ENCODE peak calls at places on chromosomes 4 and X, in eight cellular contexts. One of them, this sample, is unnamed.

GRCh38 chr4:10139518-10139917 is 22.9 kb upstream of the WDR1 start:
- DNase-seq in A549: no peak
- DNase-seq in H1: no peak
- DNase-seq in HCT116: no peak
- DNase-seq in WTC11: no peak
- DNase-seq in K562: no peak
- DNase-seq in endothelial cell of umbilical vein: no peak
- DNase-seq in HepG2: no peak
- DNase-seq in this sample: no peak

GRCh38 chr4:7196731-7197130 is 4.4 kb downstream of the SORCS2 start:
- DNase-seq in K562: no peak
- DNase-seq in HCT116: no peak
- DNase-seq in WTC11: no peak
- DNase-seq in A549: no peak
- DNase-seq in H1: no peak
- DNase-seq in endothelial cell of umbilical vein: no peak
- DNase-seq in HepG2: no peak
- DNase-seq in this sample: no peak

GRCh38 chrX:56786889-56787733 is 58.1 kb downstream of the NBDY start:
- DNase-seq in A549: no peak
- DNase-seq in endothelial cell of umbilical vein: no peak
- DNase-seq in HCT116: no peak
- DNase-seq in WTC11: no peak
- DNase-seq in HepG2: no peak
- DNase-seq in K562: no peak
- DNase-seq in H1: no peak
- DNase-seq in this sample: no peak

GRCh38 chr4:7295917-7296660 is 103.8 kb downstream of the SORCS2 start:
- DNase-seq in HepG2: no peak
- DNase-seq in WTC11: peak
- DNase-seq in A549: peak
- DNase-seq in H1: no peak
- DNase-seq in endothelial cell of umbilical vein: no peak
- DNase-seq in K562: peak
- DNase-seq in HCT116: peak
- DNase-seq in this sample: peak

GRCh38 chr4:150136481-150136880 is 58.2 kb downstream of the DCLK2 start:
- DNase-seq in A549: no peak
- DNase-seq in endothelial cell of umbilical vein: no peak
- DNase-seq in HCT116: no peak
- DNase-seq in H1: no peak
- DNase-seq in HepG2: no peak
- DNase-seq in WTC11: no peak
- DNase-seq in K562: no peak
- DNase-seq in this sample: no peak

GRCh38 chrX:15336023-15336413 is 695 bp upstream of the PIGA start:
- DNase-seq in endothelial cell of umbilical vein: peak
- DNase-seq in WTC11: peak
- DNase-seq in HepG2: no peak
- DNase-seq in A549: peak
- DNase-seq in HCT116: no peak
- DNase-seq in H1: no peak
- DNase-seq in K562: peak
- DNase-seq in this sample: peak

GRCh38 chr4:122118243-122118642 is 33.9 kb upstream of the BLTP1 start:
- DNase-seq in K562: peak
- DNase-seq in HepG2: no peak
- DNase-seq in HCT116: no peak
- DNase-seq in A549: no peak
- DNase-seq in H1: no peak
- DNase-seq in endothelial cell of umbilical vein: no peak
- DNase-seq in WTC11: no peak
- DNase-seq in this sample: no peak

GRCh38 chrX:78024349-78025108 is 55.1 kb upstream of the PGAM4 start:
- DNase-seq in HepG2: peak
- DNase-seq in WTC11: peak
- DNase-seq in H1: no peak
- DNase-seq in endothelial cell of umbilical vein: peak
- DNase-seq in HCT116: peak
- DNase-seq in K562: peak
- DNase-seq in A549: peak
- DNase-seq in this sample: peak

GRCh38 chr4:180028682-180029081 is 2214.5 kb upstream of the TENM3 start:
- DNase-seq in HCT116: peak
- DNase-seq in A549: peak
- DNase-seq in HepG2: peak
- DNase-seq in K562: no peak
- DNase-seq in WTC11: peak
- DNase-seq in H1: peak
- DNase-seq in endothelial cell of umbilical vein: no peak
- DNase-seq in this sample: peak

GRCh38 chr4:100372432-100372831 is 145.4 kb downstream of the EMCN start:
- DNase-seq in WTC11: peak
- DNase-seq in H1: no peak
- DNase-seq in HCT116: no peak
- DNase-seq in endothelial cell of umbilical vein: no peak
- DNase-seq in A549: peak
- DNase-seq in HepG2: peak
- DNase-seq in K562: no peak
- DNase-seq in this sample: peak

GRCh38 chr4:88858752-88859151 is 161.1 kb upstream of the NAP1L5 start:
- DNase-seq in WTC11: no peak
- DNase-seq in A549: no peak
- DNase-seq in H1: no peak
- DNase-seq in HepG2: no peak
- DNase-seq in K562: no peak
- DNase-seq in endothelial cell of umbilical vein: no peak
- DNase-seq in HCT116: no peak
- DNase-seq in this sample: peak

GRCh38 chr4:1578301-1578781 is 105.8 kb downstream of the FAM53A start:
- DNase-seq in H1: no peak
- DNase-seq in K562: no peak
- DNase-seq in HepG2: no peak
- DNase-seq in WTC11: peak
- DNase-seq in A549: no peak
- DNase-seq in endothelial cell of umbilical vein: no peak
- DNase-seq in HCT116: no peak
- DNase-seq in this sample: no peak

GRCh38 chr4:71186566-71187398 is 152.0 kb upstream of the SLC4A4 start:
- DNase-seq in WTC11: peak
- DNase-seq in K562: no peak
- DNase-seq in H1: no peak
- DNase-seq in HepG2: no peak
- DNase-seq in HCT116: no peak
- DNase-seq in endothelial cell of umbilical vein: peak
- DNase-seq in A549: peak
- DNase-seq in this sample: no peak

GRCh38 chr4:51998837-51999236 is 21.3 kb downstream of the LRRC66 start:
- DNase-seq in A549: no peak
- DNase-seq in HepG2: no peak
- DNase-seq in endothelial cell of umbilical vein: no peak
- DNase-seq in HCT116: no peak
- DNase-seq in WTC11: no peak
- DNase-seq in K562: no peak
- DNase-seq in H1: no peak
- DNase-seq in this sample: no peak
- TF ChIP-seq MAX in A549: no peak
- TF ChIP-seq MAX in HepG2: no peak
- TF ChIP-seq MAX in endothelial cell of umbilical vein: no peak
- TF ChIP-seq MAX in HCT116: no peak
- TF ChIP-seq MAX in WTC11: no peak
- TF ChIP-seq MAX in K562: no peak
- TF ChIP-seq MAX in H1: no peak
- TF ChIP-seq MAX in this sample: no peak

DNA sequence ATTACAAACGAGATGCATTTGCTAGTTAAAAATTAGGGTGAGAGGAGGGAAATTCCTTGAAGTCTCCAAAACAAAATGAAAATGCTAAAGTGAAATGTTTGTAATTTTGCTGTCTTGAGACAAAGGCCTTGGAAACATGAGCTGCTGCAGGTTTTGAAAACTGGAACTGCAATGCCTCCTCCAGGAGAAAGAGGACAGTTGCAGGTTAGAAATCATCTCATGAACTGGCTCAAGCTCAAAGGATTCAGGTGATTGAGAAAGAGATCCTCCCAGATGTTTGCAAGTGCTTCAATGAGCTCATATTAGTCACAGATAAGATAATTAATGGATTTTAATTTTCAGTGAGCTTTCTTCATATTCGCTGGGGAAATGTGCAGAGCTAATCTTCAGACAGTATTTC is 32.4 kb downstream of the SMPX start:
- DNase-seq in H1: no peak
- DNase-seq in WTC11: no peak
- DNase-seq in HCT116: peak
- DNase-seq in endothelial cell of umbilical vein: no peak
- DNase-seq in A549: peak
- DNase-seq in K562: peak
- DNase-seq in HepG2: peak
- DNase-seq in this sample: peak
- TF ChIP-seq CTCF in H1: peak
- TF ChIP-seq CTCF in WTC11: no peak
- TF ChIP-seq CTCF in HCT116: peak
- TF ChIP-seq CTCF in endothelial cell of umbilical vein: peak
- TF ChIP-seq CTCF in A549: peak
- TF ChIP-seq CTCF in K562: no peak
- TF ChIP-seq CTCF in HepG2: peak
- TF ChIP-seq CTCF in this sample: peak

DNA sequence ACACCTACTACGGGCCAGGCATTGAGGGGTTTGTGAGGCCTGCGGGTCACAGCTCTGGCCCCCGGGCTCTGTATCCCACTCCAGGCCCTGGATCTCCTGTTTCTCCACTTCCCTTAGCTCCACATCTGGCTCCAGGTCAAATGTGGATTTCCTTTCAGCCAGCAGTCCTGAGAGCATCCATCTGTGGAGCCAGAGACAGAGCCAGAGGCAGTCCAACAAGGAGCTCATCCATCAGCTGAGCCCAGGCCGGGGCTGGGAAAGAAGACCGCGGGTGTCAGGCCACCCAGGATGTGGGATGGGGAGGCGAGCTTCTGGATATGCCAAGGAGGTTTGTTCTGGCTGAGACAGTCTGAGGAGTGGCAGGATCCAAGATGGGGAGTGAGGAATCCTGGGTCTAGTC is 91.7 kb downstream of the EFNB1 start:
- DNase-seq in H1: no peak
- DNase-seq in endothelial cell of umbilical vein: no peak
- DNase-seq in K562: no peak
- DNase-seq in WTC11: no peak
- DNase-seq in HepG2: no peak
- DNase-seq in A549: no peak
- DNase-seq in HCT116: no peak
- DNase-seq in this sample: no peak
- TF ChIP-seq MAX in H1: no peak
- TF ChIP-seq MAX in endothelial cell of umbilical vein: no peak
- TF ChIP-seq MAX in K562: no peak
- TF ChIP-seq MAX in WTC11: no peak
- TF ChIP-seq MAX in HepG2: no peak
- TF ChIP-seq MAX in A549: no peak
- TF ChIP-seq MAX in HCT116: no peak
- TF ChIP-seq MAX in this sample: no peak

GRCh38 chr4:13860126-13860525 is 232.6 kb upstream of the BOD1L1 start:
- DNase-seq in HCT116: no peak
- DNase-seq in endothelial cell of umbilical vein: no peak
- DNase-seq in A549: no peak
- DNase-seq in K562: no peak
- DNase-seq in WTC11: peak
- DNase-seq in H1: no peak
- DNase-seq in HepG2: peak
- DNase-seq in this sample: peak
- TF ChIP-seq CTCF in HCT116: no peak
- TF ChIP-seq CTCF in endothelial cell of umbilical vein: no peak
- TF ChIP-seq CTCF in A549: no peak
- TF ChIP-seq CTCF in K562: no peak
- TF ChIP-seq CTCF in WTC11: peak
- TF ChIP-seq CTCF in H1: peak
- TF ChIP-seq CTCF in HepG2: peak
- TF ChIP-seq CTCF in this sample: no peak

GRCh38 chr4:117699595-117699994 is 334.7 kb upstream of the NDST3 start:
- DNase-seq in H1: no peak
- DNase-seq in A549: no peak
- DNase-seq in HepG2: no peak
- DNase-seq in WTC11: no peak
- DNase-seq in endothelial cell of umbilical vein: no peak
- DNase-seq in HCT116: no peak
- DNase-seq in K562: no peak
- DNase-seq in this sample: no peak

GRCh38 chr4:117702353-117702752 is 331.9 kb upstream of the NDST3 start:
- DNase-seq in HCT116: no peak
- DNase-seq in H1: no peak
- DNase-seq in HepG2: no peak
- DNase-seq in endothelial cell of umbilical vein: no peak
- DNase-seq in K562: no peak
- DNase-seq in A549: no peak
- DNase-seq in WTC11: no peak
- DNase-seq in this sample: no peak

GRCh38 chr4:117700111-117700892 is 334.0 kb upstream of the NDST3 start:
- DNase-seq in WTC11: no peak
- DNase-seq in H1: no peak
- DNase-seq in HCT116: peak
- DNase-seq in HepG2: peak
- DNase-seq in A549: peak
- DNase-seq in K562: peak
- DNase-seq in endothelial cell of umbilical vein: no peak
- DNase-seq in this sample: peak
- TF ChIP-seq MAX in WTC11: no peak
- TF ChIP-seq MAX in H1: no peak
- TF ChIP-seq MAX in HCT116: no peak
- TF ChIP-seq MAX in HepG2: no peak
- TF ChIP-seq MAX in A549: no peak
- TF ChIP-seq MAX in K562: no peak
- TF ChIP-seq MAX in endothelial cell of umbilical vein: no peak
- TF ChIP-seq MAX in this sample: no peak

GRCh38 chr4:84146300-84146942 is 352.7 kb downstream of the NKX6-1 start:
- DNase-seq in WTC11: no peak
- DNase-seq in HCT116: no peak
- DNase-seq in H1: no peak
- DNase-seq in K562: no peak
- DNase-seq in HepG2: no peak
- DNase-seq in A549: no peak
- DNase-seq in endothelial cell of umbilical vein: no peak
- DNase-seq in this sample: no peak

GRCh38 chr4:84151574-84151973 is 347.5 kb downstream of the NKX6-1 start:
- DNase-seq in H1: no peak
- DNase-seq in endothelial cell of umbilical vein: no peak
- DNase-seq in K562: no peak
- DNase-seq in HCT116: peak
- DNase-seq in A549: peak
- DNase-seq in HepG2: no peak
- DNase-seq in WTC11: no peak
- DNase-seq in this sample: peak

DNA sequence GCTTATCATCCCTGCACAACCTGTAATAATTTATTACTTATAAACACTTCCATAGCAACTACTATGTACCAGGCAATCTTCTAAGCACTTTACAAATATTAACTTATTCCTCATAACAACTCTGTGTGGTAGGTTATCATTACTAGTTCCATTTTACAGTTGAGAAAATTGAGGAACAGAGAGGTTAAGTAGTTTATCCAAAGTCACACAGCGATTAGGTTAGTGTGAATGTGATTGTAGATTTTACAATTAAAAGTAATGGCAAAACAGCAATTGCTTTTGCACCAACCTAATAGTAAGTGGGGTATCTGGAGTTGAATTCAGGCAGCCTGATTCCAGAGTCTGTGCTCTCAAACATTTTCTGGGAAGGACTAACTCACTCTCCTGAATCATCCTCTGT is 348.9 kb downstream of the NKX6-1 start:
- DNase-seq in A549: no peak
- DNase-seq in K562: no peak
- DNase-seq in WTC11: no peak
- DNase-seq in HCT116: no peak
- DNase-seq in H1: no peak
- DNase-seq in endothelial cell of umbilical vein: no peak
- DNase-seq in HepG2: no peak
- DNase-seq in this sample: no peak
- TF ChIP-seq CTCF in A549: no peak
- TF ChIP-seq CTCF in K562: no peak
- TF ChIP-seq CTCF in WTC11: no peak
- TF ChIP-seq CTCF in HCT116: no peak
- TF ChIP-seq CTCF in H1: no peak
- TF ChIP-seq CTCF in endothelial cell of umbilical vein: no peak
- TF ChIP-seq CTCF in HepG2: no peak
- TF ChIP-seq CTCF in this sample: no peak

This sample was measured in NB4.